ENCODE peak calls at places on chromosomes 13 and 19, in six cellular contexts. E is H1, F is IMR-90, G is mesendoderm, V is mesenchymal stem cell, D is trophoblast cell. J is an unnamed sample.

GRCh38 chr19:37932985-37933953 is 26.3 kb downstream of the SIPA1L3 start:
- DNase-seq in E (no peak), F (peak; percentile 61), G (peak; percentile 28), V (peak; percentile 65), D (no peak), J (no peak)

GRCh38 chr13:110712081-110712848 is 1.2 kb upstream of the ING1 start:
- DNase-seq in E (no peak), F (peak; percentile 73), G (peak; percentile 93), V (peak; percentile 90), D (peak; percentile 82), J (peak; percentile 92)

GRCh38 chr13:65679240-65679639 is 1550.9 kb downstream of the PCDH9 start:
- DNase-seq in E (no peak), F (peak; percentile 54), G (no peak), V (peak; percentile 58), D (no peak), J (no peak)

GRCh38 chr13:102978168-102978567 is 88.0 kb downstream of the SLC10A2 start:
- DNase-seq in E (no peak), F (no peak), G (no peak), V (no peak), D (no peak), J (no peak)

GRCh38 chr13:44068737-44069136 is 189.0 kb downstream of the LACC1 start:
- DNase-seq in E (no peak), F (peak; percentile 86), G (peak; percentile 72), V (peak; percentile 63), D (no peak), J (no peak)

GRCh38 chr19:11338569-11339253 is 746 bp downstream of the RAB3D start:
- DNase-seq in E (no peak), F (no peak), G (no peak), V (no peak), D (no peak), J (no peak)

GRCh38 chr13:46097015-46097414 is 7.8 kb downstream of the CPB2 start:
- DNase-seq in E (no peak), F (no peak), G (no peak), V (peak; percentile 14), D (no peak), J (no peak)

GRCh38 chr19:46958542-46958941 is 61.1 kb upstream of the NPAS1 start:
- DNase-seq in E (no peak), F (peak; percentile 52), G (peak; percentile 29), V (peak; percentile 86), D (peak; percentile 15), J (no peak)

GRCh38 chr13:52446265-52446664 is 4.2 kb downstream of the VPS36 start:
- DNase-seq in E (no peak), F (no peak), G (no peak), V (no peak), D (peak; percentile 18), J (no peak)

GRCh38 chr13:50685491-50685890 is 158.0 kb downstream of the DLEU7 start:
- DNase-seq in E (no peak), F (no peak), G (peak; percentile 29), V (no peak), D (no peak), J (no peak)

GRCh38 chr13:82758056-82758455 is 1124.2 kb downstream of the SLITRK1 start:
- DNase-seq in E (peak; percentile 77), F (peak; percentile 17), G (peak; percentile 94), V (no peak), D (no peak), J (no peak)

GRCh38 chr13:43242040-43242439 is 218.7 kb downstream of the DNAJC15 start:
- DNase-seq in E (no peak), F (peak; percentile 47), G (no peak), V (no peak), D (no peak), J (no peak)

GRCh38 chr19:5628470-5628869 is 5.6 kb downstream of the SAFB start:
- DNase-seq in E (no peak), F (peak; percentile 64), G (no peak), V (peak; percentile 27), D (no peak), J (no peak)

GRCh38 chr13:73138276-73138950 is 79.6 kb downstream of the KLF5 start:
- DNase-seq in E (no peak), F (peak; percentile 76), G (peak; percentile 25), V (peak; percentile 73), D (peak; percentile 66), J (no peak)

GRCh38 chr13:74132152-74132767 is 1.9 kb downstream of the KLF12 start:
- DNase-seq in E (no peak), F (peak; percentile 39), G (no peak), V (peak; percentile 48), D (no peak), J (no peak)

GRCh38 chr13:74825170-74825948 is 656.6 kb downstream of the TBC1D4 start:
- DNase-seq in E (no peak), F (peak; percentile 49), G (no peak), V (peak; percentile 67), D (no peak), J (peak; percentile 11)

GRCh38 chr13:112441779-112442310 is 65.7 kb downstream of the SPACA7 start:
- DNase-seq in E (no peak), F (no peak), G (no peak), V (no peak), D (no peak), J (no peak)

GRCh38 chr13:23876265-23876664 is 12.9 kb downstream of the MIPEP start:
- DNase-seq in E (no peak), F (peak; percentile 23), G (peak; percentile 23), V (no peak), D (no peak), J (no peak)

GRCh38 chr19:3367572-3368440 is 1.4 kb downstream of the NFIC start:
- DNase-seq in E (no peak), F (no peak), G (no peak), V (peak; percentile 56), D (no peak), J (no peak)

GRCh38 chr19:33604651-33605050 is 17.1 kb upstream of the CHST8 start:
- DNase-seq in E (no peak), F (no peak), G (no peak), V (no peak), D (no peak), J (no peak)
- H3K4me3 ChIP-seq in E (no peak overlapping the region), F (no peak overlapping the region), G (no peak overlapping the region), V (no peak overlapping the region), D (no peak overlapping the region), J (no peak overlapping the region)

DNA sequence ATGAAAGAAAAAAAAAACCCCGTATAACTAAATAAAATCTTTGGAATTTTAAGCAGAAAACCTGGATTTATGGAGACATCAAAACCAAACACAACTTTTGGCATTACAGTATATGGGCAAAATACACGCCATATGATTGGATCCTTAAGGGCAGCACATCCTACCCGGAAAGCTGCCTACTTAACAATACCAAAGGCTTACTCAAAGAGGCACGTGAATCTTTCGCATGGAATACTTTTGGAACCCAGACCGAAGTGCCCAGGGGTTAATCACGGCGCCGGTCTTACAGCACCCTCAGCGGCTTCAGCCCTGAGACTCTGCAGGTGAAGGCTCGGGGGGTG is 385 bp downstream of the CCDC169 start:
- DNase-seq in E (no peak), F (peak; percentile 25), G (no peak), V (peak; percentile 58), D (peak; percentile 38), J (no peak)
- H2BK120ac ChIP-seq in E (peak overlapping the region; percentile 50), F (peak overlapping the region; percentile 45), G (no peak overlapping the region), V (no peak overlapping the region), D (peak overlapping the region; percentile 75), J (no peak overlapping the region)

GRCh38 chr19:4598712-4599111 is 39.2 kb upstream of the SEMA6B start:
- DNase-seq in E (no peak), F (no peak), G (no peak), V (no peak), D (no peak), J (no peak)
- H3K4me3 ChIP-seq in E (peak overlapping the region; percentile 53), F (no peak overlapping the region), G (no peak overlapping the region), V (no peak overlapping the region), D (peak overlapping the region; percentile 9), J (no peak overlapping the region)

GRCh38 chr19:13842294-13843103 is 34.4 kb upstream of the NANOS3 start:
- DNase-seq in E (no peak), F (peak; percentile 65), G (peak; percentile 63), V (peak; percentile 87), D (peak; percentile 56), J (no peak)
- H2BK120ac ChIP-seq in E (no peak overlapping the region), F (peak overlapping the region; percentile 92), G (peak overlapping the region; percentile 63), V (peak overlapping the region; percentile 100), D (peak overlapping the region; percentile 95), J (no peak overlapping the region)

DNA sequence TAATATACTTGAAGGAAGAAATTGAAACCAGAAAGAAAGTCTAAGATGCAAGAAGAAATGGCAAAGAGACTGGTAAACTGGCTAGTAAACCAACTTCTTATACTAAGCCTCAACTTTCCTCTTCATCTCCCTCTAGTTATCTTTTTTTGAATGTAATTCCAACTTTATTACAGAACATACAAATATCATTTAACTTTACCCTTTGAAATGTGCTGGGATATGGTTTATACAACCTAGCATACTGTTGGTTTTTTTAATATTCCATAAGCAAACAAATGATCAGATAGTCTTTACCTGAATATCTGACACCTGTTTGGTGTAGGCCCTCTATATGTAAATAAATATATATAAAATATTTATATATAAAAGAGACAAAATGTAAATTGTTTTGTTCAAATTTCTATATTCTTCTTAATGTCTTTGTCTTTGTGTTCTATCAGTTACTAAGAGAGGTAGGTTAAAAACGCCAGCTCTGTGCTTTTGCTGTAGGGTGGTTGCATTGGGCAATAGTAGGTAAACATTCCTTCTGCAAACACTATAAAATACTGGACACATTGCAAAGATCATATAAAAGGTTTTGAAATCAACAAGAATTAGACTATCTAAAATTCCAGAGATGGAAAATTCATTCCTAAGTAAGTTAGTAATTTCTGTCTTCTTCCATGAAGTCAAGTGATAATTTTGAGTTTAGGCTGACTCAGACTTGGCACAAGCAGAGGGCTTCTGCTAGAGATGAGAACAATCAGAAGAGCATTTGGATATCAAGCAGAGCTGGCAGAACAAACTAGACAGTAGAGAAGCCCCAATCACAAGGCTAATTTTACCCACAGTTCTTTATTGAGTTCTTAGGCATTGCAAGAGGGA is 383.3 kb downstream of the RFC3 start:
- DNase-seq in E (no peak), F (peak; percentile 61), G (no peak), V (no peak), D (no peak), J (no peak)
- H3K4me3 ChIP-seq in E (no peak overlapping the region), F (no peak overlapping the region), G (no peak overlapping the region), V (no peak overlapping the region), D (no peak overlapping the region), J (no peak overlapping the region)

DNA sequence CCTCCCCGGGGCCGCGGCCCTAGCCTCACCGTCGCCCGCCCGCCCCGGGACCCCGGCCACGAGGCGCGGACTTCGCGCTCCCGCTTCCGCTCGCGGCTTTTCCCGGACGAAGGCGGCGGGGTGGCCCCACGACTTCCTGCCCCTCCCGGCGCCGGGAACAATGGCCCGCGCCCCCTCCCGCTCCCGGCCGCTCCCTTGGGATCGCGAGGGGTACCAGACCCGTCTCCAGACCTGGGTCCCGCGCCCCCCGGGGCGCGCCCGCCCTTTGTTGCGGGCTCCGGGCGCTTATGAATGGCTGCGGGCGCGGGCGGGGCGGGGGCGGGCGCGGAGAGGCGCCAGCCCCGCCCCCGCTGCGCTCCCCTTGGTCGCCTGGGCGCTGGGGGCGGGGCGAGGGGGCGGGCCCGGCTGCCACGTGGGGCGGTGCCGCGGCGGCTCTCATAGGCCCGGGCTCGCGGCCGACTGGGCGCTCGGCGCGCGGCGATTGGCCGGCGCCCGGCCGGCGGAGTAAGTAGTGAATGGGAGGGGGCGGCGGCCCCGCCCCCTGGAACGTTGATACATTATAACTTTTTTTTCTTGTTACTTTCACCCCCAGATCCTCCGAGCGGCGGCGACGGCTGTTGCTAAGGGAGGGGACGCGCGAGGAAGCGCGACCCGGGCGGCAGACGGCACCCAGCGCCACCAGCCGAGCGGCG is 1.1 kb downstream of the MIDN start:
- DNase-seq in E (no peak), F (peak; percentile 96), G (peak; percentile 97), V (peak; percentile 93), D (peak; percentile 89), J (peak; percentile 97)
- H2BK120ac ChIP-seq in E (no peak overlapping the region), F (peak overlapping the region; percentile 4), G (peak overlapping the region; percentile 61), V (peak overlapping the region; percentile 99), D (peak overlapping the region; percentile 94), J (peak overlapping the region; percentile 87)